ENCODE peak calls at places on chromosome 16, in seven cellular contexts. One of them, this sample, is unnamed.
A peak's percentile ranks its signal among the peaks of the same experiment; 100 is the strongest.

GRCh38 chr16:66656547-66656946 is 40.0 kb downstream of the CMTM4 start:
- DNase-seq in uterus: no peak
- DNase-seq in heart left ventricle: no peak
- DNase-seq in neuronal stem cell: no peak
- DNase-seq in substantia nigra: no peak
- DNase-seq in colonic mucosa: no peak
- DNase-seq in CD4-positive, CD25-positive, alpha-beta regulatory T cell: no peak
- DNase-seq in this sample: no peak

GRCh38 chr16:74521691-74522090 is 85.2 kb downstream of the GLG1 start:
- DNase-seq in CD4-positive, CD25-positive, alpha-beta regulatory T cell: no peak
- DNase-seq in substantia nigra: no peak
- DNase-seq in neuronal stem cell: no peak
- DNase-seq in heart left ventricle: peak; percentile 51
- DNase-seq in uterus: no peak
- DNase-seq in colonic mucosa: no peak
- DNase-seq in this sample: no peak

GRCh38 chr16:49837673-49838360 is 18.1 kb downstream of the ZNF423 start:
- DNase-seq in CD4-positive, CD25-positive, alpha-beta regulatory T cell: no peak
- DNase-seq in colonic mucosa: no peak
- DNase-seq in neuronal stem cell: no peak
- DNase-seq in uterus: no peak
- DNase-seq in heart left ventricle: no peak
- DNase-seq in substantia nigra: no peak
- DNase-seq in this sample: no peak

GRCh38 chr16:85611455-85612190 is 1.5 kb upstream of the GSE1 start:
- DNase-seq in neuronal stem cell: peak; percentile 53
- DNase-seq in CD4-positive, CD25-positive, alpha-beta regulatory T cell: peak; percentile 35
- DNase-seq in uterus: peak; percentile 76
- DNase-seq in heart left ventricle: peak; percentile 87
- DNase-seq in colonic mucosa: peak; percentile 81
- DNase-seq in substantia nigra: peak; percentile 57
- DNase-seq in this sample: peak; percentile 86

GRCh38 chr16:27572711-27573110 is 22.8 kb downstream of the KATNIP start:
- DNase-seq in CD4-positive, CD25-positive, alpha-beta regulatory T cell: no peak
- DNase-seq in uterus: no peak
- DNase-seq in substantia nigra: no peak
- DNase-seq in neuronal stem cell: no peak
- DNase-seq in colonic mucosa: no peak
- DNase-seq in heart left ventricle: no peak
- DNase-seq in this sample: no peak

GRCh38 chr16:65034915-65035314 is 86.9 kb downstream of the CDH11 start:
- DNase-seq in uterus: no peak
- DNase-seq in neuronal stem cell: no peak
- DNase-seq in heart left ventricle: no peak
- DNase-seq in CD4-positive, CD25-positive, alpha-beta regulatory T cell: no peak
- DNase-seq in substantia nigra: no peak
- DNase-seq in colonic mucosa: no peak
- DNase-seq in this sample: no peak

GRCh38 chr16:86834451-86835035 is 256.2 kb downstream of the FOXL1 start:
- DNase-seq in heart left ventricle: no peak
- DNase-seq in colonic mucosa: no peak
- DNase-seq in uterus: no peak
- DNase-seq in substantia nigra: no peak
- DNase-seq in CD4-positive, CD25-positive, alpha-beta regulatory T cell: no peak
- DNase-seq in neuronal stem cell: peak; percentile 14
- DNase-seq in this sample: no peak

GRCh38 chr16:5504028-5504758 is 406.6 kb upstream of the EEF2KMT start:
- DNase-seq in CD4-positive, CD25-positive, alpha-beta regulatory T cell: no peak
- DNase-seq in uterus: no peak
- DNase-seq in heart left ventricle: peak; percentile 31
- DNase-seq in neuronal stem cell: no peak
- DNase-seq in colonic mucosa: no peak
- DNase-seq in substantia nigra: no peak
- DNase-seq in this sample: no peak

GRCh38 chr16:27678955-27679354 is 129.0 kb downstream of the KATNIP start:
- DNase-seq in heart left ventricle: no peak
- DNase-seq in colonic mucosa: no peak
- DNase-seq in neuronal stem cell: no peak
- DNase-seq in uterus: no peak
- DNase-seq in substantia nigra: no peak
- DNase-seq in CD4-positive, CD25-positive, alpha-beta regulatory T cell: no peak
- DNase-seq in this sample: no peak

GRCh38 chr16:81634380-81635121 is 144.5 kb upstream of the PLCG2 start:
- DNase-seq in CD4-positive, CD25-positive, alpha-beta regulatory T cell: no peak
- DNase-seq in colonic mucosa: no peak
- DNase-seq in heart left ventricle: no peak
- DNase-seq in neuronal stem cell: no peak
- DNase-seq in uterus: peak; percentile 43
- DNase-seq in substantia nigra: no peak
- DNase-seq in this sample: no peak

GRCh38 chr16:65769055-65769465 is 597.4 kb upstream of the CDH5 start:
- DNase-seq in colonic mucosa: no peak
- DNase-seq in neuronal stem cell: no peak
- DNase-seq in substantia nigra: no peak
- DNase-seq in heart left ventricle: no peak
- DNase-seq in CD4-positive, CD25-positive, alpha-beta regulatory T cell: no peak
- DNase-seq in uterus: no peak
- DNase-seq in this sample: no peak

GRCh38 chr16:75256059-75256870 is 4.8 kb upstream of the BCAR1 start:
- DNase-seq in heart left ventricle: peak; percentile 56
- DNase-seq in neuronal stem cell: no peak
- DNase-seq in uterus: peak; percentile 45
- DNase-seq in CD4-positive, CD25-positive, alpha-beta regulatory T cell: no peak
- DNase-seq in colonic mucosa: no peak
- DNase-seq in substantia nigra: no peak
- DNase-seq in this sample: no peak

GRCh38 chr16:67593288-67593687 is 31.0 kb downstream of the CTCF start:
- DNase-seq in uterus: no peak
- DNase-seq in neuronal stem cell: no peak
- DNase-seq in colonic mucosa: no peak
- DNase-seq in CD4-positive, CD25-positive, alpha-beta regulatory T cell: no peak
- DNase-seq in substantia nigra: no peak
- DNase-seq in heart left ventricle: no peak
- DNase-seq in this sample: no peak

GRCh38 chr16:74623214-74623842 is 16.4 kb upstream of the GLG1 start:
- DNase-seq in neuronal stem cell: peak; percentile 3
- DNase-seq in CD4-positive, CD25-positive, alpha-beta regulatory T cell: peak; percentile 74
- DNase-seq in uterus: no peak
- DNase-seq in colonic mucosa: no peak
- DNase-seq in substantia nigra: no peak
- DNase-seq in heart left ventricle: no peak
- DNase-seq in this sample: no peak

GRCh38 chr16:46822270-46822669 is 8.7 kb downstream of the C16orf87 start:
- DNase-seq in substantia nigra: no peak
- DNase-seq in CD4-positive, CD25-positive, alpha-beta regulatory T cell: peak; percentile 38
- DNase-seq in neuronal stem cell: no peak
- DNase-seq in uterus: no peak
- DNase-seq in heart left ventricle: no peak
- DNase-seq in colonic mucosa: no peak
- DNase-seq in this sample: no peak

GRCh38 chr16:15694499-15694898 is 44.5 kb downstream of the NDE1 start:
- DNase-seq in uterus: no peak
- DNase-seq in neuronal stem cell: no peak
- DNase-seq in colonic mucosa: no peak
- DNase-seq in substantia nigra: no peak
- DNase-seq in CD4-positive, CD25-positive, alpha-beta regulatory T cell: no peak
- DNase-seq in heart left ventricle: no peak
- DNase-seq in this sample: no peak

GRCh38 chr16:81500833-81501521 is 56.4 kb downstream of the CMIP start:
- DNase-seq in CD4-positive, CD25-positive, alpha-beta regulatory T cell: no peak
- DNase-seq in colonic mucosa: no peak
- DNase-seq in heart left ventricle: peak; percentile 39
- DNase-seq in uterus: no peak
- DNase-seq in substantia nigra: no peak
- DNase-seq in neuronal stem cell: no peak
- DNase-seq in this sample: no peak

GRCh38 chr16:47258874-47259461 is 115.2 kb upstream of the NETO2 start:
- DNase-seq in substantia nigra: no peak
- DNase-seq in neuronal stem cell: no peak
- DNase-seq in colonic mucosa: no peak
- DNase-seq in heart left ventricle: no peak
- DNase-seq in uterus: no peak
- DNase-seq in CD4-positive, CD25-positive, alpha-beta regulatory T cell: peak; percentile 47
- DNase-seq in this sample: no peak

GRCh38 chr16:48276102-48276501 is 28.8 kb upstream of the ABCC11 start:
- DNase-seq in colonic mucosa: no peak
- DNase-seq in CD4-positive, CD25-positive, alpha-beta regulatory T cell: no peak
- DNase-seq in substantia nigra: no peak
- DNase-seq in neuronal stem cell: no peak
- DNase-seq in uterus: no peak
- DNase-seq in heart left ventricle: no peak
- DNase-seq in this sample: no peak

GRCh38 chr16:70395345-70395901 is 43.5 kb downstream of the ST3GAL2 start:
- DNase-seq in substantia nigra: peak; percentile 65
- DNase-seq in neuronal stem cell: peak; percentile 48
- DNase-seq in CD4-positive, CD25-positive, alpha-beta regulatory T cell: peak; percentile 62
- DNase-seq in uterus: no peak
- DNase-seq in heart left ventricle: peak; percentile 77
- DNase-seq in colonic mucosa: peak; percentile 90
- DNase-seq in this sample: peak; percentile 65

GRCh38 chr16:53183442-53183841 is 128.7 kb downstream of the CHD9 start:
- DNase-seq in heart left ventricle: no peak
- DNase-seq in CD4-positive, CD25-positive, alpha-beta regulatory T cell: no peak
- DNase-seq in substantia nigra: no peak
- DNase-seq in neuronal stem cell: no peak
- DNase-seq in uterus: no peak
- DNase-seq in colonic mucosa: no peak
- DNase-seq in this sample: no peak

GRCh38 chr16:5763176-5763575 is 665.6 kb upstream of the EEF2KMT start:
- DNase-seq in colonic mucosa: no peak
- DNase-seq in CD4-positive, CD25-positive, alpha-beta regulatory T cell: no peak
- DNase-seq in heart left ventricle: no peak
- DNase-seq in substantia nigra: no peak
- DNase-seq in neuronal stem cell: no peak
- DNase-seq in uterus: no peak
- DNase-seq in this sample: no peak

GRCh38 chr16:85306071-85306792 is 194.0 kb upstream of the CIBAR2 start:
- DNase-seq in colonic mucosa: peak; percentile 85
- DNase-seq in heart left ventricle: peak; percentile 79
- DNase-seq in CD4-positive, CD25-positive, alpha-beta regulatory T cell: peak; percentile 94
- DNase-seq in neuronal stem cell: no peak
- DNase-seq in uterus: peak; percentile 97
- DNase-seq in substantia nigra: peak; percentile 41
- DNase-seq in this sample: peak; percentile 97

DNA sequence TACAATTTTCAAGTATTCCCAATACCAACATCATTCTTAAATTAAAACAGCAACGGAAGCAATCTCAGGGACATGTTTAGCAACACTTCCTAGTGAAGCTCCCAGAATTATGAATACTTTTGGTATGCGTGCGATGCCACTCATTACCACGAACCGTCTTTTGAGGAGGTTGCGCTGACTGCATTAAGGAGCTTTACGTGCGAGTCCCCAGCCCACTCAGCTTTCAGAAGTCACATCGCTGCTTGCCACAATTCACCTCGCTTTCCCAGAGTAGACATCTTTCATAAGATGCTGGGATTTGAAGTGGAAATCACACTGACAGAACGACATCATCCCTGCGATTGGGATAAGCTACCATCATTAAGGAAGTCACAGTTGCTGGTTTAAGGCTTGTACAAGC is 441.6 kb upstream of the HSBP1 start:
- DNase-seq in CD4-positive, CD25-positive, alpha-beta regulatory T cell: no peak
- DNase-seq in colonic mucosa: no peak
- DNase-seq in heart left ventricle: no peak
- DNase-seq in substantia nigra: no peak
- DNase-seq in uterus: no peak
- DNase-seq in neuronal stem cell: no peak
- DNase-seq in this sample: no peak
- H3K27ac ChIP-seq in CD4-positive, CD25-positive, alpha-beta regulatory T cell: no peak overlapping the region
- H3K27ac ChIP-seq in colonic mucosa: no peak overlapping the region
- H3K27ac ChIP-seq in heart left ventricle: no peak overlapping the region
- H3K27ac ChIP-seq in substantia nigra: no peak overlapping the region
- H3K27ac ChIP-seq in uterus: no peak overlapping the region
- H3K27ac ChIP-seq in neuronal stem cell: no peak overlapping the region
- H3K27ac ChIP-seq in this sample: no peak overlapping the region

GRCh38 chr16:54288592-54289241 is 2.1 kb upstream of the IRX3 start:
- DNase-seq in substantia nigra: no peak
- DNase-seq in CD4-positive, CD25-positive, alpha-beta regulatory T cell: no peak
- DNase-seq in colonic mucosa: no peak
- DNase-seq in neuronal stem cell: no peak
- DNase-seq in uterus: no peak
- DNase-seq in heart left ventricle: no peak
- DNase-seq in this sample: no peak

GRCh38 chr16:54287758-54288591 is 1.4 kb upstream of the IRX3 start:
- DNase-seq in heart left ventricle: no peak
- DNase-seq in CD4-positive, CD25-positive, alpha-beta regulatory T cell: no peak
- DNase-seq in neuronal stem cell: peak; percentile 24
- DNase-seq in uterus: no peak
- DNase-seq in substantia nigra: no peak
- DNase-seq in colonic mucosa: no peak
- DNase-seq in this sample: no peak

GRCh38 chr16:54286330-54287017 is at the start of gene IRX3:
- DNase-seq in neuronal stem cell: peak; percentile 87
- DNase-seq in heart left ventricle: peak; percentile 94
- DNase-seq in uterus: peak; percentile 50
- DNase-seq in colonic mucosa: no peak
- DNase-seq in CD4-positive, CD25-positive, alpha-beta regulatory T cell: no peak
- DNase-seq in substantia nigra: peak; percentile 15
- DNase-seq in this sample: peak; percentile 83

GRCh38 chr16:54286067-54286329 is 589 bp downstream of the IRX3 start:
- DNase-seq in CD4-positive, CD25-positive, alpha-beta regulatory T cell: no peak
- DNase-seq in neuronal stem cell: no peak
- DNase-seq in uterus: no peak
- DNase-seq in heart left ventricle: no peak
- DNase-seq in colonic mucosa: no peak
- DNase-seq in substantia nigra: peak; percentile 16
- DNase-seq in this sample: no peak

GRCh38 chr16:54287018-54287757 is 601 bp upstream of the IRX3 start:
- DNase-seq in CD4-positive, CD25-positive, alpha-beta regulatory T cell: no peak
- DNase-seq in colonic mucosa: no peak
- DNase-seq in neuronal stem cell: peak; percentile 32
- DNase-seq in uterus: no peak
- DNase-seq in heart left ventricle: no peak
- DNase-seq in substantia nigra: no peak
- DNase-seq in this sample: no peak
- H3K27ac ChIP-seq in CD4-positive, CD25-positive, alpha-beta regulatory T cell: no peak overlapping the region
- H3K27ac ChIP-seq in colonic mucosa: no peak overlapping the region
- H3K27ac ChIP-seq in neuronal stem cell: peak overlapping the region; percentile 76
- H3K27ac ChIP-seq in uterus: no peak overlapping the region
- H3K27ac ChIP-seq in heart left ventricle: peak overlapping the region; percentile 97
- H3K27ac ChIP-seq in substantia nigra: no peak overlapping the region
- H3K27ac ChIP-seq in this sample: peak overlapping the region; percentile 59

DNA sequence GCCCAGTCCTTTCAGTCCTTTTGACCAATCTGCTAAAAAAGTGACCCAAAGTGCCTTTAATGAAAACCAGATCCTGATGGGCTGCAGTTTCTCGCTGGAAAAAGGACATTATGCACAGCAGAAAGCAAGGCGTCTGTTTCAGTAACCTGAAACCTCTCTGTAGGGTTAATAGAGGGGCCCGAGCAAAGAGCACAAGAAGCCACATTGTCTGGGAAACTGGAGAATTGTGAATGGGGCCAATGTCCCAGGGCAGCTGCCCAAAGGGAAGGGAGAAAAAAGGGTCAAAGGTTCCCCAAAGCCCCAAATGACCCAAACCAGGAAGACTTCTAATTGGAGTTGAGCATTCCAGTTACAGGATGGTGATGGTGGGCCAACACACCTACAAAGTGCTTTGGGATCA is 3.0 kb downstream of the OTOA start:
- DNase-seq in colonic mucosa: no peak
- DNase-seq in uterus: no peak
- DNase-seq in heart left ventricle: no peak
- DNase-seq in CD4-positive, CD25-positive, alpha-beta regulatory T cell: no peak
- DNase-seq in substantia nigra: no peak
- DNase-seq in neuronal stem cell: peak; percentile 72
- DNase-seq in this sample: no peak
- H3K27ac ChIP-seq in colonic mucosa: no peak overlapping the region
- H3K27ac ChIP-seq in uterus: no peak overlapping the region
- H3K27ac ChIP-seq in heart left ventricle: no peak overlapping the region
- H3K27ac ChIP-seq in CD4-positive, CD25-positive, alpha-beta regulatory T cell: no peak overlapping the region
- H3K27ac ChIP-seq in substantia nigra: no peak overlapping the region
- H3K27ac ChIP-seq in neuronal stem cell: peak overlapping the region; percentile 93
- H3K27ac ChIP-seq in this sample: no peak overlapping the region

GRCh38 chr16:4241601-4242270 is at the start of gene SRL:
- DNase-seq in colonic mucosa: no peak
- DNase-seq in neuronal stem cell: no peak
- DNase-seq in heart left ventricle: peak; percentile 75
- DNase-seq in substantia nigra: no peak
- DNase-seq in uterus: no peak
- DNase-seq in CD4-positive, CD25-positive, alpha-beta regulatory T cell: no peak
- DNase-seq in this sample: no peak
- H3K27ac ChIP-seq in colonic mucosa: no peak within 1 kb of the TSS
- H3K27ac ChIP-seq in neuronal stem cell: no peak within 1 kb of the TSS
- H3K27ac ChIP-seq in heart left ventricle: peak within 1 kb of the TSS; percentile 94
- H3K27ac ChIP-seq in substantia nigra: no peak within 1 kb of the TSS
- H3K27ac ChIP-seq in uterus: no peak within 1 kb of the TSS
- H3K27ac ChIP-seq in CD4-positive, CD25-positive, alpha-beta regulatory T cell: no peak within 1 kb of the TSS
- H3K27ac ChIP-seq in this sample: peak within 1 kb of the TSS; percentile 96